ENCODE peak calls at places on chromosomes 1 and 21, in seven cellular contexts. R is CD4-positive, alpha-beta T cell; S is tibial artery; P is A549; D is fibroblast of lung; V is CD8-positive, alpha-beta T cell; C is brain microvascular endothelial cell. Q is an unnamed sample.

GRCh38 chr1:192506741-192507155 is 68.8 kb upstream of the RGS1 start:
- DNase-seq in R (no peak), S (no peak), P (peak), D (peak), V (no peak), C (no peak), Q (no peak)

GRCh38 chr1:218846166-218846565 is 327.5 kb upstream of the LYPLAL1 start:
- DNase-seq in R (no peak), S (no peak), P (no peak), D (no peak), V (no peak), C (no peak), Q (no peak)

GRCh38 chr1:76933847-76934657 is 66.8 kb downstream of the ST6GALNAC5 start:
- DNase-seq in R (no peak), S (no peak), P (no peak), D (no peak), V (no peak), C (no peak), Q (no peak)

GRCh38 chr1:18635833-18636671 is 5.4 kb downstream of the PAX7 start:
- DNase-seq in R (no peak), S (no peak), P (no peak), D (no peak), V (no peak), C (no peak), Q (no peak)

GRCh38 chr1:245666412-245666811 is 511.6 kb downstream of the KIF26B start:
- DNase-seq in R (no peak), S (no peak), P (no peak), D (no peak), V (no peak), C (no peak), Q (no peak)

GRCh38 chr1:170959385-170959784 is 24.1 kb downstream of the MROH9 start:
- DNase-seq in R (no peak), S (no peak), P (no peak), D (no peak), V (no peak), C (peak), Q (no peak)

GRCh38 chr1:230120949-230121381 is 53.9 kb downstream of the GALNT2 start:
- DNase-seq in R (no peak), S (no peak), P (peak), D (peak), V (no peak), C (no peak), Q (no peak)

GRCh38 chr1:202086579-202087350 is 36.0 kb upstream of the GPR37L1 start:
- DNase-seq in R (no peak), S (no peak), P (no peak), D (no peak), V (no peak), C (no peak), Q (no peak)

GRCh38 chr1:14922942-14923341 is 230.6 kb upstream of the TMEM51 start:
- DNase-seq in R (no peak), S (no peak), P (no peak), D (no peak), V (no peak), C (no peak), Q (no peak)

GRCh38 chr21:42062543-42063022 is 8.5 kb upstream of the UMODL1 start:
- DNase-seq in R (peak), S (peak), P (no peak), D (no peak), V (peak), C (no peak), Q (no peak)

GRCh38 chr1:110440877-110441276 is 10.1 kb upstream of the PROK1 start:
- DNase-seq in R (no peak), S (peak), P (no peak), D (peak), V (no peak), C (peak), Q (no peak)

GRCh38 chr21:32940079-32941014 is 85.4 kb upstream of the OLIG2 start:
- DNase-seq in R (peak), S (no peak), P (peak), D (peak), V (no peak), C (no peak), Q (no peak)

GRCh38 chr1:224637510-224637909 is 21.4 kb downstream of the CNIH3 start:
- DNase-seq in R (no peak), S (no peak), P (peak), D (peak), V (no peak), C (peak), Q (no peak)

GRCh38 chr21:24023936-24024335 is 1583.3 kb downstream of the MRPL39 start:
- DNase-seq in R (no peak), S (no peak), P (no peak), D (no peak), V (no peak), C (no peak), Q (no peak)

GRCh38 chr1:182288749-182289604 is 102.6 kb downstream of the GLUL start:
- DNase-seq in R (no peak), S (no peak), P (no peak), D (no peak), V (no peak), C (no peak), Q (no peak)

GRCh38 chr21:45981641-45982255 is at the start of gene COL6A1:
- DNase-seq in R (peak), S (peak), P (no peak), D (no peak), V (no peak), C (no peak), Q (peak)

GRCh38 chr1:2476066-2476999 is at the start of gene PLCH2:
- DNase-seq in R (no peak), S (no peak), P (no peak), D (no peak), V (no peak), C (no peak), Q (no peak)

GRCh38 chr1:10494754-10495474 is 20.2 kb downstream of the PEX14 start:
- DNase-seq in R (peak), S (peak), P (peak), D (peak), V (peak), C (peak), Q (no peak)
- H3K27ac ChIP-seq in R (peak), S (no peak), P (peak), D (peak), V (peak), C (no peak), Q (peak)

DNA sequence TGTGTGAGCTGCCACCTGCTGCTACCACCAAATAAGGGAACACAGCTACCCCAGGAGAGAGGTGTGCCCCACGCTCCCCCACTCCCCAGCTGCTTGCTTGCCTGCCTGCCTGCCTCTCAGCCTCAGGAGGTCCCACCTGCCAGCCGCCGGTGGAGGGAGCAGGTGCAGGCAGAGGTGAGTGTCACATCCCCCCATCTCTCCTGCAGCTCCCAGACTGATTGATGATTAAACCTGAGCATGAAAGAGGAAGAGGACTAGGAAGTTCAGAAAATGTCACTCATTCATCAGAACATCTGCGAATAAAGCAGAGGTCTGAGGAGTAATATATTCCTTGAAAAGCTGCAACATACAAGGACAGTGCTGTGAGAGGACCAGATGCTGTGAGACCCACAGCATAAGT is 58.6 kb upstream of the HIVEP3 start:
- DNase-seq in R (no peak), S (no peak), P (no peak), D (no peak), V (no peak), C (no peak), Q (no peak)
- TF ChIP-seq CTCF in R (no peak), S (no peak), P (no peak), D (no peak), V (no peak), C (no peak), Q (no peak)

DNA sequence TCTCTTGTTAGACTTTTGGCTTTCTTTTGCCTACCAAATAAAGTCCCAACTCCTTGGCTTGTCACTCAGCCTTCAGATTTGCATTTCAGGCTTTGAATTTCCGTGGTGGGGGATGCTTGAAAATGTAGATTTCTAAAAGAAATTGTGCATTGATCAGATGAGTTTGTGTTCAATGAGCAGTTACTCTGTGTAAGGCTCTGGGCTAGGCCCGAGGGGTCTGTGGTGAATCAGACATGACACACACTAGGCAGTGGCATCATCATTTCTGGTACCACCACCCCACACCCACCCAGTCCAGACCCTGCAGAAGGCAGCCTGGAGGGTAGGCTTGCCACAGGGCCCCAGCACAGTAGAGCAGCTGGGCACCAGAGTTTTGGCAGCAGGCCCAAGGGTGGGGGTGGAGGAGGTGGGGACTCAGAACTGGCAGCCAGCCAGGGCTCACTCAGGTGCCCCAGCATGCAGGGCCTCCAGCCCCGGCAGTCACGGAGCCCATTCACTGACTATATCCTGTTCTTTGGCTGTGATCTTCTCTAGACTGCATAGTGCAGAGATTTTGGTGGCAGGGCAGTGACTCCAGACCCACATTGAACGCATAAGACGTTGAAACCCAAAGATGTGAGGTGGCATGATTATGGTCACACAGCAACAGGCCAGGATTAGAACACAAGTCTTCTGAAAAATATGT is 97.2 kb upstream of the ARTN start:
- DNase-seq in R (peak), S (no peak), P (no peak), D (no peak), V (peak), C (no peak), Q (peak)
- H3K27ac ChIP-seq in R (no peak), S (peak), P (no peak), D (no peak), V (no peak), C (no peak), Q (peak)

DNA sequence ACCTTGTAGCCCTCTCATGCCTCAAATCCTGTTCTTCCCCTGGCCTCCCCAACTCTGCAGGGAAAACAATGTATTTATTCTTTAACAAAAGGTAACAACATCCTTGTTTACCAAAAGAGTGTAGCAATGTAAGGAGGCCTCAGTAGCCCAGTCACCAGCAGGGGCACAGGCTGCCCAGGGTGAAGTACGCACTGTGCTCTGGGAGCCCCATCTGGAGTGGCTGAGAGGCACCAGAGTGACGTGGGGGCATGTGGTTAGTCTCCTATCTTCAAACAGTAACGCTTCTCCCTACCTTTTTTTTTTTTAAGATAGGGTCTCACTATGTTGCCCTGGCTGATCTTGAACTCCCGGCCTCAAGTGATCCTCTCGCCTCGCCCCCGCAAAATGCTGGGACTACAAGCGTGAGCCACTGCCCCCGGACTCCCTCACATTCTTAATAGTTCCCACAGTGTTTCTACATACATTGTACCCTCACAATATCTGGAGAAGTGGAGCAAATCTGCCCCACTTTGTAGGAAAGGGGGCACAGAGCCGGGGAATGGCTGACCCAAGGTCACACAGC is 51.3 kb upstream of the ECE1 start:
- DNase-seq in R (no peak), S (no peak), P (no peak), D (no peak), V (no peak), C (no peak), Q (no peak)
- TF ChIP-seq CTCF in R (no peak), S (peak), P (no peak), D (no peak), V (no peak), C (no peak), Q (no peak)

GRCh38 chr1:165216254-165216653 is 140.3 kb downstream of the LMX1A start:
- DNase-seq in R (no peak), S (no peak), P (no peak), D (no peak), V (no peak), C (no peak), Q (no peak)
- H3K27ac ChIP-seq in R (no peak), S (no peak), P (no peak), D (no peak), V (no peak), C (no peak), Q (no peak)

GRCh38 chr1:23421752-23422312 is 2.7 kb downstream of the TCEA3 start:
- DNase-seq in R (no peak), S (peak), P (no peak), D (peak), V (no peak), C (peak), Q (no peak)
- TF ChIP-seq CTCF in R (no peak), S (no peak), P (no peak), D (no peak), V (no peak), C (peak), Q (no peak)

GRCh38 chr1:27614625-27615344 is 10.8 kb upstream of the AHDC1 start:
- DNase-seq in R (no peak), S (no peak), P (no peak), D (no peak), V (no peak), C (no peak), Q (no peak)

GRCh38 chr1:27616441-27616840 is 12.5 kb upstream of the AHDC1 start:
- DNase-seq in R (no peak), S (no peak), P (no peak), D (no peak), V (no peak), C (no peak), Q (no peak)

GRCh38 chr1:27612718-27613117 is 8.8 kb upstream of the AHDC1 start:
- DNase-seq in R (no peak), S (no peak), P (no peak), D (no peak), V (no peak), C (no peak), Q (no peak)

GRCh38 chr1:27615346-27616004 is 11.5 kb upstream of the AHDC1 start:
- DNase-seq in R (no peak), S (no peak), P (no peak), D (no peak), V (no peak), C (no peak), Q (no peak)

GRCh38 chr1:27614048-27614624 is 10.2 kb upstream of the AHDC1 start:
- DNase-seq in R (no peak), S (no peak), P (no peak), D (no peak), V (no peak), C (no peak), Q (no peak)
- H3K27ac ChIP-seq in R (no peak), S (no peak), P (no peak), D (no peak), V (no peak), C (no peak), Q (no peak)

DNA sequence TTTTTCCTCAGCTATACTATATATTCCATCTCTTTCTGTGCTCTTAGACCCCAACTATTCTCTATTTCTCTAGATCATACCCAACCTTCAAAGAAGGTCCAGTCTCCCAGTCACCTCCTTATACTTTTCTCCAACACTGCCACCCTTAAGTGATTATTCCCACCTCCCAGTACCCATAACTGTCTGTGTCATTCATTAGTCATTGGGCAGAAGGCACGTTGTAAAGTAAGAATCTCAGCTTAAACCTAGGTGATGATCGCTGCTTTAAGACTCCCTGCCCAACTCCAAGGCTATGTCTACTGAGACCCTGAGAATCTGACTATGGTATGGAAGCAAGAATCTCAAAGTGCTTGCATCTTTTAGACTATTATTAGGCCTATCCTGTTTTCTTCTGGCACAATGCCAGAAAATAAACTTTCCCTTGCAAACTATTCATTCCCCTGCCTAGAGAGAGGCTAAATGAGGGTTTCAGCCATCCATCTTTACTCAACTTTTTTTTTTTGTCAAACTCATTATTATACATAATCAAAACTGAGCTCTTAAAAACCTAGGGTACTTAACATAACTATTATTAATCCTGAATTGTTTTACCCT is 174.3 kb upstream of the DPT start:
- DNase-seq in R (no peak), S (no peak), P (no peak), D (no peak), V (no peak), C (no peak), Q (no peak)
- TF ChIP-seq CTCF in R (no peak), S (no peak), P (no peak), D (no peak), V (no peak), C (no peak), Q (no peak)

DNA sequence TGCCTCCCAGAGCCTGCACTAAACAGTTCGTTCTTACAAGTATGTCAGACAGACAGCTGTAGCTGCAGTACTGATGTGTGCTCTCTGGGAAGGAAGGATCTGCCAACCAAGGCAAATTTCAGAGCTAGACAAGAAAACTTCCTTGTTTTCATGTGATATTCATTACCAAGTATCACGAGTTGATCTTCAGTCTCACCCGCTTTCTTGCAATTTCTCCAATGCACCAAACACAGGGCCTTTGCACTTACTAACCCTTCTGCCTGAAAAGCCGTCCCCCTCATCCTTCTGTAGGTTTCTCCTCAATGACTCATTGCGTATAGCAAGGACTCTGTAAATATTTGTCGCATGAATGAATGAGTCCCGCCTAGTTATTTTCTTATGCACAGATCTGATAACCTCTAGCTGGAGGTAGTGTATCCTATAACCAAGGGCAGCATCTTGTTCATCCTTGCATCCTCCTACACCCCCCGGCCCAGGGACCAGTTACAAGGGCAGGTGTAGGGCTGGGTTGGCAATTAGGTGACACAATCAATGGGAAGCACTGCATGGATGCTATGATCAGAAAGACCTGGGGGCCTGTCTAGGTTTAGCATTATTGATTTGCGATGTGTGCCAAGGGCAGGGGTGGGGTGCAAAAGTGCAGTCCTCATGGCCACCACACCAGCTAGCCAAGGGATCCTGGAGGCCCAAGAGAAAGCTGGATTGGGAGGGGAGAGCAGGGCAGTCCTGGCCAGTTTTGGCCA is 51.3 kb upstream of the GPR157 start:
- DNase-seq in R (no peak), S (no peak), P (peak), D (no peak), V (no peak), C (no peak), Q (no peak)
- H3K27ac ChIP-seq in R (no peak), S (peak), P (peak), D (no peak), V (no peak), C (no peak), Q (no peak)

Q was measured in RWPE2.